ENCODE peak calls at places on chromosome 2, in ten cellular contexts. O is transverse colon, K is K562, E is uterus, F is spleen, U is Peyer's patch, D is A549, T is GM12891, P is NB4, V is stomach. Q is an unnamed sample.

GRCh38 chr2:22694856-22695255 is 690.1 kb upstream of the KLHL29 start:
- DNase-seq in E (no peak), F (no peak), V (no peak), U (no peak), K (no peak), O (no peak), T (no peak), D (no peak), P (no peak), Q (no peak)

GRCh38 chr2:86525421-86526340 is 37.6 kb downstream of the CHMP3 start:
- DNase-seq in O (no peak), U (no peak), F (no peak), V (no peak), K (no peak), P (no peak), T (no peak), D (no peak), E (no peak), Q (no peak)

GRCh38 chr2:173657996-173658717 is 303.5 kb downstream of the CDCA7 start:
- DNase-seq in P (no peak), K (no peak), V (no peak), U (no peak), E (peak; percentile 28), D (peak; percentile 82), O (no peak), T (no peak), F (no peak), Q (no peak)

GRCh38 chr2:2744958-2745715 is 414.1 kb upstream of the MYT1L start:
- DNase-seq in E (no peak), T (no peak), P (no peak), U (no peak), D (no peak), V (no peak), K (no peak), O (no peak), F (peak; percentile 51), Q (no peak)

GRCh38 chr2:10523406-10524189 is 75.5 kb upstream of the ODC1 start:
- DNase-seq in D (no peak), P (no peak), U (peak; percentile 28), E (no peak), V (no peak), T (no peak), F (peak; percentile 59), O (no peak), K (no peak), Q (no peak)

GRCh38 chr2:109141006-109141600 is 12.1 kb downstream of the SH3RF3 start:
- DNase-seq in F (no peak), U (peak; percentile 34), E (no peak), T (no peak), V (no peak), K (no peak), P (no peak), O (no peak), D (no peak), Q (no peak)

GRCh38 chr2:69116438-69116837 is 103.5 kb downstream of the ANTXR1 start:
- DNase-seq in V (no peak), P (no peak), F (no peak), D (no peak), O (no peak), U (no peak), E (no peak), K (no peak), T (no peak), Q (no peak)

GRCh38 chr2:127193948-127194267 is 26.2 kb downstream of the CYP27C1 start:
- DNase-seq in E (no peak), P (no peak), D (no peak), F (no peak), U (no peak), V (no peak), T (no peak), O (no peak), K (no peak), Q (no peak)

GRCh38 chr2:160207804-160208661 is 8.0 kb upstream of the ITGB6 start:
- DNase-seq in E (peak; percentile 57), F (peak; percentile 82), V (peak; percentile 82), U (peak; percentile 92), P (peak; percentile 77), D (peak; percentile 87), O (peak; percentile 88), T (no peak), K (no peak), Q (no peak)

GRCh38 chr2:38690499-38691420 is 24.8 kb downstream of the GALM start:
- DNase-seq in D (peak; percentile 99), F (no peak), E (no peak), K (peak; percentile 78), O (peak; percentile 58), P (peak; percentile 25), T (no peak), U (no peak), V (no peak), Q (peak; percentile 51)

GRCh38 chr2:174442546-174443510 is 44.0 kb downstream of the GPR155 start:
- DNase-seq in V (no peak), T (no peak), P (no peak), O (no peak), K (no peak), D (peak; percentile 15), E (no peak), F (no peak), U (no peak), Q (no peak)

GRCh38 chr2:108820439-108820838 is 33.9 kb downstream of the CCDC138 start:
- DNase-seq in E (no peak), K (no peak), U (no peak), V (no peak), F (no peak), T (no peak), O (no peak), D (no peak), P (no peak), Q (no peak)

GRCh38 chr2:97784953-97785352 is 71.6 kb downstream of the ZAP70 start:
- DNase-seq in V (no peak), K (no peak), O (no peak), U (no peak), E (no peak), P (no peak), T (no peak), D (no peak), F (no peak), Q (no peak)

GRCh38 chr2:147033046-147033445 is 811.8 kb upstream of the ACVR2A start:
- DNase-seq in E (no peak), F (no peak), U (no peak), P (no peak), O (no peak), K (no peak), T (no peak), D (no peak), V (no peak), Q (no peak)

GRCh38 chr2:179558010-179558911 is 293.6 kb upstream of the SESTD1 start:
- DNase-seq in P (no peak), F (no peak), D (no peak), V (no peak), U (no peak), T (no peak), O (no peak), K (no peak), E (no peak), Q (no peak)

DNA sequence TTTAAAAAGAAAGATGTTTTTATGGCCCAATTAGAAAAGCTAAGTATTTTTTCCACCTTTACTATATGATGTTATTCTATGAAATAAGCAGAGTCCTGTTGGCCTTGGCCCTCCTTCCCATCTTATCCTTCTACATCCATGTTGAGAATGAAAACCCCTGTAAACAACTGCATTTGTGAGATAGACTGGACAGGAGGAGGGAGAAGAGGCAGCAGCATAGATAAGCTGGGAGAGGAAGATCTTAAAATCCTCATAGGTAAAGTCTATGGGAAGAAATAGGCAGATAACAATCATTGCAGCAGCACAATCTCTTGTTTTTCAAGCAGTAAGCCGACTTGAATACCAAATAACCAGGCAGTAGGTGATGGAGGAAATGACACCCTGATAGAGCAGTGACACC is 207.6 kb upstream of the PARD3B start:
- DNase-seq in V (no peak), F (no peak), K (no peak), U (no peak), E (no peak), T (no peak), D (no peak), P (no peak), O (no peak), Q (no peak)
- TF ChIP-seq POLR2A in V (no peak), F (no peak), K (no peak), U (no peak), E (no peak), T (no peak), D (no peak), P (no peak), O (no peak), Q (no peak)

DNA sequence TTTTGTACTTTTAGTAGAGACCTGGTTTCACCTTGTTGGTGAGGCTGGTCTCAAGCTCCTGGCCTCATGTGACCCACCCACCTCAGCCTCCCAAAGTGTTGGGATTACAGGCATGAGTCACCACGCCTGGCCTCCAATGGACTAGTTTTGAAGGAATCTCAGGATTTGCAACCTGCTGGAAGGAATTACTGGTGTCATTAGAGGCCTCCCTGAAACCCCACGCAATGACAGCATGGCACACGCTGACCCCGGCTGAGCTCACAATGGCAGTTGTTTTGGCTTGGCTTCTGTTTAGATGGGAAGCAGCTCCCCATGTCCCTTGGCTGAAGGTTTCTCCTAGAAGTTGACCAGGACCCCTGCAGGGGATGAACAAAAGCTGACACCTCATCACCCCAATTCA is 23.1 kb upstream of the COPS8 start:
- DNase-seq in U (no peak), P (no peak), K (no peak), F (no peak), E (no peak), O (no peak), T (no peak), V (no peak), D (no peak), Q (no peak)
- TF ChIP-seq POLR2A in U (no peak), P (no peak), K (no peak), F (no peak), E (no peak), O (no peak), T (no peak), V (no peak), D (no peak), Q (no peak)

GRCh38 chr2:138306626-138307025 is 194.9 kb upstream of the SPOPL start:
- DNase-seq in P (no peak), F (no peak), T (no peak), O (no peak), U (no peak), D (no peak), V (no peak), K (no peak), E (no peak), Q (no peak)

GRCh38 chr2:138307099-138307498 is 194.5 kb upstream of the SPOPL start:
- DNase-seq in V (no peak), D (no peak), P (no peak), F (no peak), K (no peak), T (no peak), U (no peak), O (no peak), E (no peak), Q (no peak)

GRCh38 chr2:138312061-138312460 is 189.5 kb upstream of the SPOPL start:
- DNase-seq in F (no peak), P (no peak), U (no peak), E (no peak), K (no peak), O (no peak), V (no peak), D (no peak), T (no peak), Q (no peak)

GRCh38 chr2:138309760-138310159 is 191.8 kb upstream of the SPOPL start:
- DNase-seq in E (no peak), U (no peak), T (no peak), K (no peak), P (no peak), V (no peak), F (no peak), O (no peak), D (no peak), Q (no peak)
- TF ChIP-seq POLR2A in E (no peak), U (no peak), T (no peak), K (no peak), P (no peak), V (no peak), F (no peak), O (no peak), D (no peak), Q (no peak)

GRCh38 chr2:240579771-240580614 is 6.5 kb upstream of the CAPN10 start:
- DNase-seq in U (peak; percentile 91), T (no peak), P (peak; percentile 95), K (no peak), E (peak; percentile 56), F (peak; percentile 92), O (peak; percentile 84), D (no peak), V (peak; percentile 78), Q (no peak)
- TF ChIP-seq POLR2A in U (no peak), T (no peak), P (no peak), K (no peak), E (no peak), F (no peak), O (no peak), D (no peak), V (no peak), Q (no peak)

Q was measured in erythroblast.